ENCODE peak calls at places on chromosome 16, in four cellular contexts. M is right atrium auricular region; B is effector memory CD4-positive, alpha-beta T cell; K is uterus. Y is an unnamed sample. For H3K9me3, the result is how much of the 10 kb centered on the place peaks cover.

GRCh38 chr16:77682586-77682985 is 39.7 kb upstream of the NUDT7 start:
- DNase-seq in M (no peak), B (no peak), K (no peak), Y (no peak)

GRCh38 chr16:1613728-1614225 is 1.6 kb downstream of the CRAMP1 start:
- DNase-seq in M (peak), B (no peak), K (peak), Y (peak)

GRCh38 chr16:2974319-2975056 is 5.3 kb downstream of the PAQR4 start:
- DNase-seq in M (no peak), B (no peak), K (no peak), Y (no peak)

GRCh38 chr16:51816929-51817328 is 665.9 kb upstream of the SALL1 start:
- DNase-seq in M (no peak), B (no peak), K (no peak), Y (no peak)

GRCh38 chr16:11348737-11349598 is 3.7 kb downstream of the RMI2 start:
- DNase-seq in M (no peak), B (no peak), K (no peak), Y (no peak)

GRCh38 chr16:48525201-48526057 is 84.6 kb downstream of the N4BP1 start:
- DNase-seq in M (no peak), B (no peak), K (no peak), Y (no peak)

GRCh38 chr16:54345231-54345630 is 58.6 kb upstream of the IRX3 start:
- DNase-seq in M (no peak), B (no peak), K (no peak), Y (no peak)

GRCh38 chr16:46858151-46858550 is 26.0 kb upstream of the GPT2 start:
- DNase-seq in M (no peak), B (no peak), K (no peak), Y (no peak)

GRCh38 chr16:55534773-55535172 is 25.9 kb downstream of the LPCAT2 start:
- DNase-seq in M (no peak), B (no peak), K (no peak), Y (no peak)

GRCh38 chr16:48447940-48448536 is 62.8 kb upstream of the SIAH1 start:
- DNase-seq in M (no peak), B (no peak), K (no peak), Y (no peak)

GRCh38 chr16:72013888-72014538 is 5.5 kb downstream of the DHODH start:
- DNase-seq in M (no peak), B (no peak), K (no peak), Y (peak)

GRCh38 chr16:89319883-89320716 is 102.6 kb downstream of the ZNF778 start:
- DNase-seq in M (peak), B (no peak), K (no peak), Y (peak)

GRCh38 chr16:19861811-19862327 is 22.8 kb downstream of the GPRC5B start:
- DNase-seq in M (no peak), B (no peak), K (no peak), Y (no peak)

GRCh38 chr16:51409001-51409675 is 258.1 kb upstream of the SALL1 start:
- DNase-seq in M (no peak), B (no peak), K (peak), Y (no peak)

GRCh38 chr16:87375426-87376135 is 8.0 kb downstream of the FBXO31 start:
- DNase-seq in M (no peak), B (no peak), K (no peak), Y (no peak)

GRCh38 chr16:19163215-19163614 is 4.8 kb upstream of the SYT17 start:
- DNase-seq in M (no peak), B (no peak), K (no peak), Y (no peak)

GRCh38 chr16:6247150-6247549 is 1085.5 kb upstream of the RBFOX1 start:
- DNase-seq in M (no peak), B (no peak), K (no peak), Y (no peak)

GRCh38 chr16:89193021-89193575 is 7.2 kb downstream of the SLC22A31 start:
- DNase-seq in M (no peak), B (no peak), K (peak), Y (peak)

GRCh38 chr16:11780988-11781680 is 15.9 kb downstream of the ZC3H7A start:
- DNase-seq in M (no peak), B (no peak), K (no peak), Y (no peak)

GRCh38 chr16:81625544-81626152 is 153.4 kb upstream of the PLCG2 start:
- DNase-seq in M (no peak), B (no peak), K (peak), Y (peak)

GRCh38 chr16:11012841-11013240 is 68.5 kb downstream of the CLEC16A start:
- DNase-seq in M (no peak), B (no peak), K (no peak), Y (no peak)

GRCh38 chr16:90046122-90046970 is 27.1 kb upstream of the DBNDD1 start:
- DNase-seq in M (no peak), B (no peak), K (no peak), Y (no peak)

GRCh38 chr16:47886631-47887415 is 269.0 kb downstream of the ABCC12 start:
- DNase-seq in M (no peak), B (no peak), K (no peak), Y (no peak)

GRCh38 chr16:3171855-3172593 is 16.0 kb upstream of the OR1F1 start:
- DNase-seq in M (no peak), B (no peak), K (no peak), Y (no peak)

GRCh38 chr16:19696312-19696711 is 21.7 kb downstream of the KNOP1 start:
- DNase-seq in M (peak), B (peak), K (peak), Y (peak)

GRCh38 chr16:63129411-63130125 is 1093.3 kb upstream of the CDH8 start:
- DNase-seq in M (no peak), B (no peak), K (no peak), Y (no peak)

GRCh38 chr16:51431517-51432241 is 280.6 kb upstream of the SALL1 start:
- DNase-seq in M (no peak), B (no peak), K (peak), Y (no peak)

GRCh38 chr16:50303605-50304466 is 37.5 kb downstream of the ADCY7 start:
- DNase-seq in M (no peak), B (no peak), K (peak), Y (no peak)

GRCh38 chr16:69110406-69110805 is 5.0 kb downstream of the HAS3 start:
- DNase-seq in M (no peak), B (no peak), K (no peak), Y (no peak)

GRCh38 chr16:19210175-19210924 is 42.3 kb downstream of the SYT17 start:
- DNase-seq in M (no peak), B (no peak), K (no peak), Y (no peak)

GRCh38 chr16:66427871-66428681 is 981 bp downstream of the BEAN1 start:
- DNase-seq in M (no peak), B (no peak), K (no peak), Y (peak)

GRCh38 chr16:56645838-56646237 is 5.8 kb upstream of the MT1B start:
- DNase-seq in M (no peak), B (no peak), K (no peak), Y (no peak)
- H3K4me3 ChIP-seq in M (no peak), B (no peak), K (no peak), Y (no peak)

GRCh38 chr16:15694499-15694898 is 44.5 kb downstream of the NDE1 start:
- DNase-seq in M (no peak), B (no peak), K (no peak), Y (no peak)
- H3K9me3 ChIP-seq in M (under half), B (under half), K (under half), Y (under half)

DNA sequence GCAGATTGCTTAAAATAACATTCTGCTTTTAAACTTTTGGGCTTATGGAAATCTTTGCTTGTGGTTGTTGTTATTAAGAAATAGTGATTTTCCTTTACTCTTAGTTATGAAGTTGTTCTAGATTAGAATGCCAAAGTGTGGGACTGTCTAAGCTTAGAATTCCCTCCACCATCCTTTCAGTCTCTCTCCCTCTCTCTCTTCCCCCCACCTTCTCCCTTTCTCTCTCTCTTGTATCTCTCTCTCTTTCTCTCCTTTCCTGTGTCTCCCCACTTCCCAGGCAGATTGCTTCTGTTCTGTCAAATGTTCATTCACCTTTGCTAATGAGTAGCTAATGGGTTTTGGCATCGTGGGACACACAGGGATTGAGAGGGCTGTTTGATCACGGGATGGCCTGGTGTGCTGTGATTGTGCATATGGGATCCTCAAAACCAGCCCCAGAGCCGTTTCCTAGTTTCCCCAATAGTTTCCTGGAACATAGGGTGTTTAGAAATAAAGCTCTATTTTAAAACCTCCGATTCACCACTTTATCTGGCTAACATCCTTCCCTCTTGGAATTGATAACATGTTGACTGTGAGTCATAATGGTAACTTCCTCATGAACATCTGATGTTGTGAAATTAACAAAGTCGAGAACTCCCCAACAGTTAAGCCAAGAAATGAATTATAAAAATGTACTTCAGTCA is 502.6 kb downstream of the TMEM114 start:
- DNase-seq in M (no peak), B (no peak), K (no peak), Y (no peak)
- H3K4me3 ChIP-seq in M (no peak), B (no peak), K (no peak), Y (no peak)

DNA sequence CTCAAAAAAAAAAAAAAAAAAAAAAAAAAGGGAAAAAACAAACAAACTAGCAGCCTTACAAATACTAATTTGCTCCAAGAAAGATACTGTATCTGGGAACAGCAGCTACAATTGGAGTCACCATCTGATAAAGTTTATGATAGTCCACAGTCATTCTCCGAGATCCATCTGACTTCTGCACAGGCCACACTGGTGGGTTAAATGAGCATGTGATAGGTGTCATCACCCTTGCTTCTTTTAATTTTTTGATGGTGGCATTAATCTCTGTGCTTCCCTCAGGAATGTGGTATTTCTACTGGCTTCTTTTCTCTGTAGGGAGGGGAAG is 49.6 kb downstream of the BCL7C start:
- DNase-seq in M (no peak), B (no peak), K (no peak), Y (no peak)
- H3K9me3 ChIP-seq in M (under half), B (under half), K (under half), Y (under half)

GRCh38 chr16:4934591-4934990 is 2.4 kb downstream of the PPL start:
- DNase-seq in M (no peak), B (no peak), K (no peak), Y (no peak)

GRCh38 chr16:4935231-4935855 is 1.6 kb downstream of the PPL start:
- DNase-seq in M (peak), B (no peak), K (peak), Y (peak)

GRCh38 chr16:4933433-4933832 is 3.5 kb downstream of the PPL start:
- DNase-seq in M (no peak), B (no peak), K (no peak), Y (no peak)

GRCh38 chr16:4936181-4936990 is 562 bp downstream of the PPL start:
- DNase-seq in M (no peak), B (no peak), K (no peak), Y (peak)

DNA sequence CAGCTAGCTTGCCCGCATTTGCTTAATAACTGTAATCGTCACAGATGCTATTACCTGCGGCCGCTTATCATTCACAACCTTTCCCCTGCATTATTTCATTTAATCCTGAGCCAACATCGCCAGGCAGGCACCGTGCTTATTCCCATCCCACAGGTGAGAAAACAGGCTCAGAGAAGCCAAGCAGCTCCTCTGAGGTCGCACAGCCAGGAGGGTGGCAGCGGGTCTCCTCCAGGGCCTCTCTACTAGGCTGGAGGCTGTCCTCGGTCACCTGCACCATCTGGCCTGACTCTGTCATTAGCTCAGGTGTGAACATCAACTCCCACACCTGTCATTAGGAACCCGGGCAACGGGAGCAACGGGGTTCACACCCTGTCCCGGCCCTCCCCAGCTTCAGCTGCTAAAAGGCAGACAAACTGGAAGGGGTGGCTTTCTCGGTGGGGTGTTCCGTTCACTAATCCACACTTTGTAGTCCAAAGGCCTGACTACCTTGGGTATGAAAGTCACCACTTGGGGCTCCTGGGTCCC is 3.0 kb downstream of the PPL start:
- DNase-seq in M (no peak), B (no peak), K (no peak), Y (no peak)
- H3K4me3 ChIP-seq in M (no peak), B (no peak), K (no peak), Y (no peak)

GRCh38 chr16:75152635-75153034 is 4.3 kb downstream of the ZFP1 start:
- DNase-seq in M (no peak), B (no peak), K (no peak), Y (no peak)

GRCh38 chr16:75148311-75149195 is at the start of gene ZFP1:
- DNase-seq in M (peak), B (peak), K (peak), Y (peak)

GRCh38 chr16:75147968-75148310 is 385 bp upstream of the ZFP1 start:
- DNase-seq in M (no peak), B (no peak), K (no peak), Y (no peak)

GRCh38 chr16:75151798-75152197 is 3.5 kb downstream of the ZFP1 start:
- DNase-seq in M (no peak), B (no peak), K (no peak), Y (no peak)
- H3K9me3 ChIP-seq in M (under half), B (under half), K (under half), Y (under half)

GRCh38 chr16:85573045-85573695 is 40.0 kb upstream of the GSE1 start:
- DNase-seq in M (no peak), B (no peak), K (no peak), Y (no peak)
- H3K4me3 ChIP-seq in M (no peak), B (no peak), K (no peak), Y (no peak)